ENCODE peak calls at places on chromosomes 13 and 19, in six cellular contexts. D, N, J, V, Z and K are unnamed samples.
A peak's percentile ranks its signal among the peaks of the same experiment; 100 is the strongest.

GRCh38 chr19:14516746-14517438 is 1.3 kb downstream of the DNAJB1 start:
- DNase-seq in D (no peak), N (no peak), J (no peak), V (peak; percentile 39), Z (no peak), K (no peak)

GRCh38 chr19:2469102-2469914 is 6.6 kb upstream of the GADD45B start:
- DNase-seq in D (peak; percentile 42), N (peak; percentile 80), J (no peak), V (peak; percentile 83), Z (peak; percentile 95), K (no peak)

GRCh38 chr19:18587962-18588610 is 512 bp upstream of the REX1BD start:
- DNase-seq in D (no peak), N (no peak), J (no peak), V (peak; percentile 59), Z (no peak), K (no peak)

GRCh38 chr13:103272770-103273169 is 206.6 kb upstream of the SLC10A2 start:
- DNase-seq in D (no peak), N (peak; percentile 18), J (no peak), V (no peak), Z (no peak), K (no peak)

GRCh38 chr13:50468849-50469669 is 374.4 kb downstream of the DLEU7 start:
- DNase-seq in D (no peak), N (no peak), J (no peak), V (no peak), Z (peak; percentile 37), K (no peak)

GRCh38 chr13:109835321-109835720 is 48.9 kb upstream of the IRS2 start:
- DNase-seq in D (no peak), N (peak; percentile 14), J (no peak), V (no peak), Z (no peak), K (no peak)

GRCh38 chr13:20351279-20352022 is 119.3 kb upstream of the GJB6 start:
- DNase-seq in D (peak; percentile 41), N (peak; percentile 95), J (no peak), V (peak; percentile 78), Z (no peak), K (peak; percentile 20)

GRCh38 chr19:3500429-3501101 is at the start of gene DOHH:
- DNase-seq in D (peak; percentile 93), N (peak; percentile 89), J (peak; percentile 96), V (peak; percentile 97), Z (peak; percentile 99), K (peak; percentile 96)

GRCh38 chr19:2547033-2547680 is 71.2 kb downstream of the GADD45B start:
- DNase-seq in D (no peak), N (no peak), J (no peak), V (no peak), Z (no peak), K (no peak)

GRCh38 chr13:92187378-92187989 is 789.1 kb downstream of the GPC5 start:
- DNase-seq in D (no peak), N (peak; percentile 29), J (peak; percentile 52), V (peak; percentile 44), Z (peak; percentile 50), K (peak; percentile 58)

GRCh38 chr13:105502193-105502592 is 1033.3 kb downstream of the EFNB2 start:
- DNase-seq in D (no peak), N (no peak), J (peak; percentile 64), V (no peak), Z (peak; percentile 72), K (no peak)

GRCh38 chr19:39347332-39348227 is 5.4 kb downstream of the SAMD4B start:
- DNase-seq in D (no peak), N (peak; percentile 49), J (no peak), V (peak; percentile 68), Z (no peak), K (no peak)

GRCh38 chr13:39512687-39513086 is 90.3 kb downstream of the LHFPL6 start:
- DNase-seq in D (peak; percentile 23), N (no peak), J (no peak), V (no peak), Z (no peak), K (no peak)

GRCh38 chr13:104773775-104774174 is 1707.6 kb upstream of the SLC10A2 start:
- DNase-seq in D (no peak), N (peak; percentile 46), J (peak; percentile 81), V (peak; percentile 50), Z (peak; percentile 78), K (peak; percentile 26)

GRCh38 chr19:50772408-50773311 is 2.4 kb downstream of the GPR32 start:
- DNase-seq in D (no peak), N (no peak), J (no peak), V (peak; percentile 39), Z (no peak), K (no peak)

GRCh38 chr19:3413796-3414327 is 47.5 kb downstream of the NFIC start:
- DNase-seq in D (no peak), N (no peak), J (no peak), V (peak; percentile 32), Z (no peak), K (no peak)

GRCh38 chr13:103250071-103250470 is 183.9 kb upstream of the SLC10A2 start:
- DNase-seq in D (no peak), N (no peak), J (no peak), V (no peak), Z (no peak), K (no peak)

GRCh38 chr19:10352764-10353671 is 13.6 kb upstream of the ICAM3 start:
- DNase-seq in D (no peak), N (no peak), J (peak; percentile 95), V (no peak), Z (peak; percentile 94), K (no peak)

GRCh38 chr13:60009300-60010248 is 154.2 kb downstream of the DIAPH3 start:
- DNase-seq in D (no peak), N (no peak), J (no peak), V (no peak), Z (no peak), K (no peak)

GRCh38 chr13:25018729-25019115 is 77.2 kb upstream of the PABPC3 start:
- DNase-seq in D (no peak), N (no peak), J (peak; percentile 36), V (no peak), Z (no peak), K (no peak)

GRCh38 chr19:45020071-45020470 is 18.8 kb upstream of the CLASRP start:
- DNase-seq in D (no peak), N (no peak), J (no peak), V (no peak), Z (no peak), K (no peak)

GRCh38 chr13:30906411-30906990 is 430 bp downstream of the MEDAG start:
- DNase-seq in D (no peak), N (peak; percentile 17), J (no peak), V (peak; percentile 70), Z (peak; percentile 46), K (no peak)

GRCh38 chr19:39038098-39038497 is 5.7 kb upstream of the FBXO27 start:
- DNase-seq in D (no peak), N (no peak), J (peak; percentile 87), V (peak; percentile 75), Z (peak; percentile 81), K (no peak)

GRCh38 chr19:39390460-39390758 is 497 bp downstream of the PAF1 start:
- DNase-seq in D (no peak), N (peak; percentile 52), J (no peak), V (peak; percentile 75), Z (no peak), K (no peak)

GRCh38 chr13:112873851-112874750 is 94.9 kb upstream of the MCF2L start:
- DNase-seq in D (no peak), N (no peak), J (peak; percentile 88), V (peak; percentile 76), Z (peak; percentile 81), K (no peak)
- H3K36me3 ChIP-seq in D (no peaks in the 10 kb centered on the region), N (no peaks in the 10 kb centered on the region), J (no peaks in the 10 kb centered on the region), V (no peaks in the 10 kb centered on the region), Z (peaks cover 2% of the 10 kb centered on the region), K (no peaks in the 10 kb centered on the region)

GRCh38 chr19:5133986-5134595 is 165.2 kb downstream of the KDM4B start:
- DNase-seq in D (no peak), N (no peak), J (no peak), V (no peak), Z (no peak), K (no peak)

GRCh38 chr19:5130371-5131030 is 161.6 kb downstream of the KDM4B start:
- DNase-seq in D (no peak), N (no peak), J (no peak), V (no peak), Z (no peak), K (no peak)

GRCh38 chr19:5131031-5131865 is 162.3 kb downstream of the KDM4B start:
- DNase-seq in D (no peak), N (no peak), J (no peak), V (no peak), Z (no peak), K (no peak)

GRCh38 chr19:5132698-5133651 is 164.1 kb downstream of the KDM4B start:
- DNase-seq in D (no peak), N (no peak), J (no peak), V (no peak), Z (no peak), K (no peak)

GRCh38 chr19:5131866-5132561 is 163.1 kb downstream of the KDM4B start:
- DNase-seq in D (no peak), N (no peak), J (peak; percentile 78), V (no peak), Z (peak; percentile 62), K (no peak)
- H3K9ac ChIP-seq in D (no peak overlapping the region), N (no peak overlapping the region), J (no peak overlapping the region), V (no peak overlapping the region), Z (no peak overlapping the region), K (no peak overlapping the region)

GRCh38 chr19:40421468-40421778 is 4.4 kb downstream of the SERTAD1 start:
- DNase-seq in D (no peak), N (no peak), J (no peak), V (no peak), Z (no peak), K (no peak)

GRCh38 chr19:40420766-40421467 is 4.9 kb downstream of the SERTAD1 start:
- DNase-seq in D (no peak), N (peak; percentile 83), J (peak; percentile 95), V (peak; percentile 98), Z (peak; percentile 93), K (no peak)

GRCh38 chr19:40419780-40420179 is 6.0 kb downstream of the SERTAD1 start:
- DNase-seq in D (no peak), N (no peak), J (no peak), V (no peak), Z (no peak), K (no peak)

GRCh38 chr19:40419066-40419612 is 6.0 kb upstream of the PRX start:
- DNase-seq in D (no peak), N (no peak), J (no peak), V (no peak), Z (no peak), K (no peak)

DNA sequence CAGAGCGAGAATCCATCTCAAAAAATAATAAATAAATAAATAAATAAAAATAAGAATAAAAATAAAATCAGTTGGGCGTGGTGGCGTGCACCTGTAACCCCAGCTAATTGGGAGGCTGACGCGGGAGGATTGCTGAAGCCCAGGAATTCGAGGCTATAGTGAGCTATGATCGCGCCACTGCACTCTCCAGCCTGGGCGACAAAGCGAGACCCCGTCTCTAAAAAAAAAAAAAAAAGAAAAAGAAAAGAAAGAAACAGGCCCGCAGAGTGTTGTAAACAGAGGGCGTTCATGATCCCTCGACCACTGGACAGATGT is 5.4 kb downstream of the SERTAD1 start:
- DNase-seq in D (no peak), N (no peak), J (no peak), V (no peak), Z (no peak), K (no peak)
- H3K36me3 ChIP-seq in D (no peaks in the 10 kb centered on the region), N (peaks cover 10% of the 10 kb centered on the region), J (no peaks in the 10 kb centered on the region), V (peaks cover 9% of the 10 kb centered on the region), Z (peaks cover 2% of the 10 kb centered on the region), K (peaks cover 6% of the 10 kb centered on the region)

DNA sequence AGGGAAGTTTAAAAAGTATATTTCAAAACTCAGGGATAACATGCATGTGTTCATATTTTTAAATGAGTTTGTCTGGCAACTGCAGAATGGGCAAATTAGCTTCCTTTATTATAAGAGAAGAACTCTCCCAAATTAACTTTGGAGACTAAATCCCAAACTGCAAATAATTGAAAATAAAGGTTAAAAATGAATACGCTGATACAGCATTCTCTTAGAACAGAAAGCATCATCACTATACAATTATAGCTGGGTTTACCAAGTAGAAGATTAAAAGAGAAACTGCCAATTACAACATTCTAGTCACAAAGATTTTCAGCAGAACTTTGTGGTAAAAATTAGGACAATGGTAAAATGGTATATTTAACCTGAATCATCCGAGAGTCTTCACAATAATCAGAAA is 73.3 kb downstream of the OLFM4 start:
- DNase-seq in D (no peak), N (no peak), J (no peak), V (no peak), Z (no peak), K (no peak)
- H3K9ac ChIP-seq in D (no peak overlapping the region), N (no peak overlapping the region), J (no peak overlapping the region), V (no peak overlapping the region), Z (no peak overlapping the region), K (no peak overlapping the region)